ENCODE peak calls at places on chromosomes 7 and 10, in five cellular contexts. N is mesothelial cell of epicardium; A is HCT116; E is naive thymus-derived CD8-positive, alpha-beta T cell; L is posterior vena cava. W is an unnamed sample.
A peak's percentile ranks its signal among the peaks of the same experiment; 100 is the strongest.

GRCh38 chr10:69088801-69089501 is 1.0 kb downstream of the SRGN start:
- DNase-seq in N (no peak), A (no peak), E (peak; percentile 38), L (no peak), W (no peak)

GRCh38 chr7:130350945-130351663 is 6.5 kb downstream of the CPA5 start:
- DNase-seq in N (no peak), A (no peak), E (no peak), L (peak; percentile 70), W (no peak)

GRCh38 chr7:140041626-140042385 is 20.9 kb downstream of the PARP12 start:
- DNase-seq in N (no peak), A (no peak), E (no peak), L (no peak), W (no peak)

GRCh38 chr7:25982684-25983083 is 169.3 kb upstream of the NFE2L3 start:
- DNase-seq in N (no peak), A (no peak), E (no peak), L (no peak), W (no peak)

GRCh38 chr10:133351408-133352318 is 4.5 kb downstream of the PRAP1 start:
- DNase-seq in N (no peak), A (no peak), E (no peak), L (no peak), W (no peak)

GRCh38 chr10:48445932-48446331 is 139.5 kb downstream of the MAPK8 start:
- DNase-seq in N (no peak), A (no peak), E (no peak), L (peak; percentile 38), W (no peak)

GRCh38 chr7:134831862-134832261 is 52.4 kb downstream of the CALD1 start:
- DNase-seq in N (no peak), A (no peak), E (no peak), L (no peak), W (no peak)

GRCh38 chr10:80900661-80901060 is 363.0 kb downstream of the SH2D4B start:
- DNase-seq in N (no peak), A (no peak), E (no peak), L (no peak), W (no peak)

GRCh38 chr7:133703547-133703946 is 423.6 kb upstream of the LRGUK start:
- DNase-seq in N (no peak), A (no peak), E (no peak), L (no peak), W (no peak)

GRCh38 chr10:50739618-50740350 is at the start of gene ASAH2B:
- DNase-seq in N (peak; percentile 69), A (peak; percentile 75), E (peak; percentile 48), L (peak; percentile 95), W (peak; percentile 54)

GRCh38 chr7:112938895-112939588 is 147.6 kb downstream of the GPR85 start:
- DNase-seq in N (peak; percentile 36), A (no peak), E (peak; percentile 24), L (peak; percentile 77), W (peak; percentile 9)

GRCh38 chr10:96285331-96285752 is 14.0 kb upstream of the BLNK start:
- DNase-seq in N (no peak), A (no peak), E (no peak), L (no peak), W (no peak)

GRCh38 chr10:121536271-121536918 is 61.8 kb downstream of the FGFR2 start:
- DNase-seq in N (no peak), A (no peak), E (no peak), L (no peak), W (no peak)

GRCh38 chr10:27699778-27700177 is 45.8 kb downstream of the MKX start:
- DNase-seq in N (no peak), A (no peak), E (no peak), L (no peak), W (no peak)

GRCh38 chr7:85175217-85175616 is 11.6 kb downstream of the SEMA3D start:
- DNase-seq in N (no peak), A (no peak), E (no peak), L (no peak), W (no peak)

W was measured in SW 1271.